ENCODE peak calls at places on chromosomes 3 and 15, in four cellular contexts. I, T, K and B are unnamed samples.

GRCh38 chr3:99536555-99537314 is 101.7 kb upstream of the COL8A1 start:
- DNase-seq in K (no peak), T (no peak), I (no peak), B (no peak)

GRCh38 chr15:93035953-93036810 is 52.8 kb downstream of the RGMA start:
- DNase-seq in I (peak), T (no peak), K (no peak), B (no peak)

GRCh38 chr3:127817331-127817821 is 4.9 kb downstream of the MGLL start:
- DNase-seq in K (no peak), T (no peak), I (no peak), B (no peak)

GRCh38 chr3:97958396-97958795 is 13.8 kb downstream of the RIOX2 start:
- DNase-seq in T (no peak), K (no peak), I (no peak), B (no peak)

GRCh38 chr15:50676799-50677483 is 9.7 kb downstream of the TRPM7 start:
- DNase-seq in K (no peak), T (no peak), I (no peak), B (no peak)

GRCh38 chr3:27533718-27534578 is 49.8 kb upstream of the SLC4A7 start:
- DNase-seq in K (peak), I (peak), T (peak), B (peak)

GRCh38 chr3:47781326-47781684 is 388 bp downstream of the SMARCC1 start:
- DNase-seq in K (no peak), I (no peak), T (no peak), B (no peak)

GRCh38 chr15:56629133-56629532 is 104.2 kb downstream of the ZNF280D start:
- DNase-seq in K (no peak), I (no peak), T (no peak), B (no peak)

GRCh38 chr3:192253138-192253537 is 474.2 kb downstream of the FGF12 start:
- DNase-seq in T (no peak), K (no peak), I (no peak), B (no peak)

GRCh38 chr3:33372218-33373081 is 67.8 kb downstream of the UBP1 start:
- DNase-seq in T (no peak), K (no peak), I (no peak), B (peak)

GRCh38 chr3:134755821-134756220 is 39.2 kb upstream of the EPHB1 start:
- DNase-seq in K (no peak), I (no peak), T (no peak), B (no peak)

GRCh38 chr3:153164009-153164550 is 2.1 kb downstream of the RAP2B start:
- DNase-seq in K (no peak), T (no peak), I (no peak), B (no peak)

GRCh38 chr3:153161138-153161713 is 800 bp upstream of the RAP2B start:
- DNase-seq in K (peak), I (peak), T (peak), B (peak)

GRCh38 chr3:153161714-153162512 is at the start of gene RAP2B:
- DNase-seq in I (peak), T (peak), K (peak), B (peak)

GRCh38 chr3:153163349-153164008 is 1.5 kb downstream of the RAP2B start:
- DNase-seq in T (no peak), K (no peak), I (no peak), B (no peak)

GRCh38 chr3:153162513-153163348 is 705 bp downstream of the RAP2B start:
- DNase-seq in T (no peak), K (no peak), I (no peak), B (no peak)
- TF ChIP-seq SUZ12 in T (no peak), K (no peak), I (no peak), B (no peak)

DNA sequence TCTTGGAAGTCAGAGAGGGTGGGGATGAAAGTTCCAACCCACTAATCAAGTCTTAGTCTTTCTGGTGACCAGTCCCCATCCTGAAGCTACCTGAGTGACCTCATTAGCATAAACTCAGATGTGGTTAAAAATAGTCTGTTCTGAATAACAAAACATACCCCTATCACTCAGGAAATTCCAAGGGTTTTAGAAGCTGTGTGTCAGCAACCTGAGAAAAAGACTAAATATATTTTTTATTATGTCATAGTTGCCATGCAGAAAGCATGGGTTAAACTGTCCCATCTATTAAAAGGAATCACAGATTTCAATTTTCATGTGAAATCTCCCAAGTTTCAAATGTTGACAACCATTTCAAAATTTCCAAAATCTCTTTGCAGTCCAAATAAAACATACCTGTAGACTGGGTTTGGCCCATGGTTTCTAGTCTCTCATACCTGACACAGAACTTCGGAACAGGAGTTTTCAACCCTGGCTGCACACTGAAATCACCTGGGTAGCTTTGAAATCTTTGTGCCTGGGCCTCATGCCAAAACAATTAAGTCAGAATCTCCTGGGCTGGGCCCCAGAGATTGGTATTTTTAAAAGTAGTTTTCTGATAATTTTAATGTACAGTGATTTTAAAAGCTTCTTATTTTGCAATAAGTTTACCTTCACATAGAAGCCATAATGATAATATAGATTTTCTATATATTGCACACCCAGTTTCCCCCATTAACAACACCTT is 476.3 kb downstream of the RBMS3 start:
- DNase-seq in K (no peak), I (no peak), T (no peak), B (no peak)
- H3K9ac ChIP-seq in K (no peak), I (no peak), T (no peak), B (no peak)

GRCh38 chr3:40597441-40597840 is 72.7 kb downstream of the ZNF621 start:
- DNase-seq in I (no peak), K (no peak), T (no peak), B (no peak)
- TF ChIP-seq YY1 in I (no peak), K (no peak), T (no peak), B (no peak)

GRCh38 chr3:30631237-30631961 is 25.0 kb downstream of the TGFBR2 start:
- DNase-seq in T (no peak), I (peak), K (no peak), B (no peak)
- TF ChIP-seq SUZ12 in T (no peak), I (no peak), K (no peak), B (no peak)

GRCh38 chr15:74213858-74214284 is 11.3 kb upstream of the STRA6 start:
- DNase-seq in T (no peak), K (peak), I (no peak), B (peak)
- H3K9ac ChIP-seq in T (no peak), K (no peak), I (no peak), B (peak)

DNA sequence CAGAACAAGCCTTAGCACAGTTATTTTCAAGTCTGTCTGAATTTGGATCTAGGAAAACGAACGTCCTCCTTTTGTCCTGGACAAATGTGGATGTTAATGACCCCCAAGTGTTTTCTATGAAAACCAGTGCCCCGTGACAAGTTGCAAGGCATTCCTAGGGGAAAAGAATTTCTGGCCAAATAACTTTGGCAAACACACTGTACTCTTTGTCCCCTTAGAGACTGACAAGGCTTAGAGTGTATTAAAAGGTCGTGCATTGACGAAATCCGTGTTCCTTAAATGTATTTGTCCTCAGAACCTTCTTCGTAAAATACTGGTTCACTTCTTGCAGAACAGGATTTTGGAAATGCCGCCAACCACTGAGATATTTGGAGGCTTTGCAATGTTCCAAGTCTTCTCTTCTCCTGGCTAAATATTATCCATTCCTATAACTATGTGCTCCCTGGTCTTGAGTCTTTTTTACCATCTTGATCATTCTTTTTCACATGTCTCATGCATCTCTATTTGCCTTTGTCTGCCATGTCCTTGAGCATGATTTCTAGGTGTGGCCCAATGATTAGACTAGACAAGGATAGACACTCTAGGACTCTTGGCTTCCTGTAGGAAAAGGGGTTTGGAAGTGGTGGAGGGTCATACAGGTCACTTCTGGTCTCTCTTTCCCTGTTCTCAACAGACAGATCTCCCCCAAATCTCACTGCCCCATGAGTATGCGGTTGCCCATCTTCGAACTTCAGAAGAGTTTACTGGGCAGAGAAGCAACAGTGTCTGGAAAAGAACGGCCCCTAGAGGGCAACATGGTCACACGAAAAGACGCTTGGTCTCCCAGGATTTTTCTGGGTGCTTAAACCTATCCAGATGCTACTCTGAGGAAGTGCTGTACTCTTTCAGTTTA is 117.5 kb downstream of the EDEM1 start:
- DNase-seq in T (no peak), I (peak), K (peak), B (peak)
- TF ChIP-seq YY1 in T (peak), I (no peak), K (no peak), B (no peak)

GRCh38 chr3:185717121-185717520 is 107.7 kb downstream of the IGF2BP2 start:
- DNase-seq in I (no peak), K (no peak), T (no peak), B (no peak)

GRCh38 chr3:185716436-185717090 is 108.3 kb downstream of the IGF2BP2 start:
- DNase-seq in K (no peak), I (no peak), T (no peak), B (no peak)

GRCh38 chr3:185714085-185714484 is 110.8 kb downstream of the IGF2BP2 start:
- DNase-seq in T (no peak), I (no peak), K (no peak), B (no peak)

GRCh38 chr3:185713015-185713414 is 111.8 kb downstream of the IGF2BP2 start:
- DNase-seq in T (no peak), I (peak), K (no peak), B (no peak)

DNA sequence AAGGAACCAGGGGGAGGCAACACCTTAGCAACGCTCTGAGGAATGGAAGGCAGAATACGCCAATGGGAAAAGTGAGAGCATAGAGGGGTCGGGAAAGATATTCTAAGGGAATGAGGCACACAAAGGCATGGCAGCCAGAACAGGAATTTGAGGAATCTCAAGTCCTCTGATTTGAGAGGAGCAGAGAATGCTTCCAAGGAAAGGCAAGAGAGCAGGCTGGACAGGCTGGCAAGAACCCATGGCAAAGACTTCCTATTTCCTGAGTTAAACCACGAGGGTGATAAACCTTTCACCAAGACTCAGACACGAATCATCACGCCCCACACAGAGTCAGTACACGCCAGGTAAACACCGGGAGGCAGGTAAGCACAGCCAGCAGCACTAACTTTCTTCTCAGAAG is 109.8 kb downstream of the IGF2BP2 start:
- DNase-seq in I (no peak), T (no peak), K (peak), B (peak)
- TF ChIP-seq SUZ12 in I (no peak), T (no peak), K (no peak), B (no peak)